ENCODE peak calls at places on chromosomes 3 and 15, in four cellular contexts. One of them, this sample, is unnamed.

GRCh38 chr3:155585384-155585783 is 159.5 kb downstream of the PLCH1 start:
- DNase-seq in activated CD4-positive, alpha-beta T cell treated with anti-CD3 and anti-CD28 coated beads, Interleukin-2, amount 50 U/mL, for 1 hour: no peak
- DNase-seq in AG08396: no peak
- DNase-seq in lung microvascular endothelial cell: no peak
- DNase-seq in this sample: no peak

GRCh38 chr3:25502233-25502632 is 74.2 kb downstream of the RARB start:
- DNase-seq in activated CD4-positive, alpha-beta T cell treated with anti-CD3 and anti-CD28 coated beads, Interleukin-2, amount 50 U/mL, for 1 hour: no peak
- DNase-seq in AG08396: no peak
- DNase-seq in lung microvascular endothelial cell: no peak
- DNase-seq in this sample: no peak

GRCh38 chr3:187021748-187022402 is 91.5 kb downstream of the ST6GAL1 start:
- DNase-seq in activated CD4-positive, alpha-beta T cell treated with anti-CD3 and anti-CD28 coated beads, Interleukin-2, amount 50 U/mL, for 1 hour: no peak
- DNase-seq in AG08396: no peak
- DNase-seq in lung microvascular endothelial cell: no peak
- DNase-seq in this sample: no peak

GRCh38 chr3:185406127-185406620 is 43.2 kb downstream of the MAP3K13 start:
- DNase-seq in activated CD4-positive, alpha-beta T cell treated with anti-CD3 and anti-CD28 coated beads, Interleukin-2, amount 50 U/mL, for 1 hour: no peak
- DNase-seq in AG08396: no peak
- DNase-seq in lung microvascular endothelial cell: no peak
- DNase-seq in this sample: no peak

GRCh38 chr3:172150896-172151295 is 111.5 kb downstream of the FNDC3B start:
- DNase-seq in activated CD4-positive, alpha-beta T cell treated with anti-CD3 and anti-CD28 coated beads, Interleukin-2, amount 50 U/mL, for 1 hour: no peak
- DNase-seq in AG08396: no peak
- DNase-seq in lung microvascular endothelial cell: no peak
- DNase-seq in this sample: no peak

GRCh38 chr3:80285370-80285769 is 517.6 kb upstream of the ROBO1 start:
- DNase-seq in activated CD4-positive, alpha-beta T cell treated with anti-CD3 and anti-CD28 coated beads, Interleukin-2, amount 50 U/mL, for 1 hour: no peak
- DNase-seq in AG08396: no peak
- DNase-seq in lung microvascular endothelial cell: no peak
- DNase-seq in this sample: no peak

GRCh38 chr15:75943713-75944215 is 40.1 kb downstream of the FBXO22 start:
- DNase-seq in activated CD4-positive, alpha-beta T cell treated with anti-CD3 and anti-CD28 coated beads, Interleukin-2, amount 50 U/mL, for 1 hour: no peak
- DNase-seq in AG08396: no peak
- DNase-seq in lung microvascular endothelial cell: no peak
- DNase-seq in this sample: no peak

GRCh38 chr3:32147509-32147908 is 41.1 kb downstream of the GPD1L start:
- DNase-seq in activated CD4-positive, alpha-beta T cell treated with anti-CD3 and anti-CD28 coated beads, Interleukin-2, amount 50 U/mL, for 1 hour: no peak
- DNase-seq in AG08396: no peak
- DNase-seq in lung microvascular endothelial cell: no peak
- DNase-seq in this sample: no peak

GRCh38 chr3:44104668-44105321 is 136.9 kb upstream of the TOPAZ1 start:
- DNase-seq in activated CD4-positive, alpha-beta T cell treated with anti-CD3 and anti-CD28 coated beads, Interleukin-2, amount 50 U/mL, for 1 hour: no peak
- DNase-seq in AG08396: peak; percentile 60
- DNase-seq in lung microvascular endothelial cell: no peak
- DNase-seq in this sample: peak; percentile 56

GRCh38 chr3:15218689-15219088 is 12.6 kb downstream of the CAPN7 start:
- DNase-seq in activated CD4-positive, alpha-beta T cell treated with anti-CD3 and anti-CD28 coated beads, Interleukin-2, amount 50 U/mL, for 1 hour: no peak
- DNase-seq in AG08396: no peak
- DNase-seq in lung microvascular endothelial cell: no peak
- DNase-seq in this sample: no peak